ENCODE peak calls at places on chromosome 12, in six cellular contexts. X is HepG2, F is NB4, A is A549, Y is K562, K is GM12878. Q is an unnamed sample.

GRCh38 chr12:89135976-89136634 is 216.2 kb downstream of the DUSP6 start:
- DNase-seq in A (peak; percentile 22), X (no peak), K (no peak), Y (no peak), F (peak; percentile 85), Q (no peak)

GRCh38 chr12:47082963-47083621 is 3.3 kb upstream of the AMIGO2 start:
- DNase-seq in X (no peak), Y (no peak), K (no peak), F (peak; percentile 50), A (peak; percentile 95), Q (no peak)

GRCh38 chr12:113684053-113684907 is 212.6 kb upstream of the LHX5 start:
- DNase-seq in K (no peak), X (no peak), A (no peak), F (no peak), Y (no peak), Q (no peak)

GRCh38 chr12:91191516-91192111 is 9.0 kb upstream of the DCN start:
- DNase-seq in Y (no peak), X (no peak), K (no peak), A (no peak), F (no peak), Q (no peak)

GRCh38 chr12:94649349-94650142 is 811 bp downstream of the TMCC3 start:
- DNase-seq in A (peak; percentile 26), K (no peak), Y (no peak), F (peak; percentile 18), X (no peak), Q (peak; percentile 64)

GRCh38 chr12:43349863-43350262 is 202.1 kb downstream of the ADAMTS20 start:
- DNase-seq in Y (no peak), K (no peak), A (peak; percentile 7), F (peak; percentile 27), X (no peak), Q (peak; percentile 33)

GRCh38 chr12:49223590-49224369 is 34.9 kb upstream of the TUBA1A start:
- DNase-seq in K (no peak), Y (no peak), X (no peak), F (no peak), A (no peak), Q (no peak)

GRCh38 chr12:57235012-57235727 is 5.7 kb downstream of the SHMT2 start:
- DNase-seq in X (peak; percentile 63), K (no peak), A (no peak), F (no peak), Y (peak; percentile 75), Q (peak; percentile 24)

GRCh38 chr12:78759387-78759786 is 105.2 kb upstream of the SYT1 start:
- DNase-seq in Y (no peak), F (peak; percentile 9), A (peak; percentile 49), X (peak; percentile 1), K (no peak), Q (peak; percentile 75)

GRCh38 chr12:52865090-52865944 is 16.5 kb upstream of the KRT78 start:
- DNase-seq in K (no peak), Y (peak; percentile 75), F (peak; percentile 56), X (peak; percentile 56), A (peak; percentile 92), Q (peak; percentile 75)

GRCh38 chr12:6276936-6277615 is 33.4 kb upstream of the PLEKHG6 start:
- DNase-seq in F (no peak), X (no peak), K (no peak), Y (no peak), A (peak; percentile 61), Q (peak; percentile 46)

GRCh38 chr12:55142896-55143870 is 17.0 kb downstream of the OR9K2 start:
- DNase-seq in X (peak; percentile 40), K (no peak), Y (peak; percentile 55), F (peak; percentile 66), A (peak; percentile 67), Q (peak; percentile 47)

GRCh38 chr12:67508830-67509229 is 139.7 kb upstream of the DYRK2 start:
- DNase-seq in Y (no peak), X (no peak), K (no peak), A (no peak), F (no peak), Q (no peak)

GRCh38 chr12:108560321-108560721 is 652 bp downstream of the SART3 start:
- DNase-seq in A (no peak), X (peak; percentile 28), Y (no peak), F (peak; percentile 62), K (no peak), Q (peak; percentile 43)

GRCh38 chr12:42508913-42509312 is 80.6 kb downstream of the PRICKLE1 start:
- DNase-seq in Y (no peak), X (no peak), K (no peak), F (no peak), A (no peak), Q (no peak)

GRCh38 chr12:80412343-80412953 is 31.6 kb upstream of the PTPRQ start:
- DNase-seq in F (peak; percentile 63), A (peak; percentile 65), X (peak; percentile 40), Y (peak; percentile 25), K (no peak), Q (peak; percentile 56)

GRCh38 chr12:51868821-51869489 is 18.9 kb upstream of the ANKRD33 start:
- DNase-seq in A (no peak), F (peak; percentile 58), Y (peak; percentile 68), K (no peak), X (no peak), Q (no peak)

GRCh38 chr12:46430340-46430948 is 57.9 kb upstream of the SLC38A2 start:
- DNase-seq in K (peak; percentile 64), Y (peak; percentile 31), F (peak; percentile 73), X (peak; percentile 95), A (peak; percentile 93), Q (peak; percentile 97)

GRCh38 chr12:39405580-39405979 is 37.3 kb downstream of the KIF21A start:
- DNase-seq in X (no peak), Y (no peak), A (no peak), K (peak; percentile 13), F (no peak), Q (no peak)

GRCh38 chr12:71476513-71476912 is 36.9 kb downstream of the LGR5 start:
- DNase-seq in K (no peak), Y (no peak), F (no peak), A (no peak), X (no peak), Q (no peak)

GRCh38 chr12:91171475-91171874 is 11.1 kb downstream of the DCN start:
- DNase-seq in A (no peak), F (no peak), X (no peak), K (no peak), Y (no peak), Q (no peak)

GRCh38 chr12:89622115-89622514 is 86.5 kb downstream of the ATP2B1 start:
- DNase-seq in F (no peak), Y (no peak), X (no peak), A (no peak), K (no peak), Q (peak; percentile 7)

GRCh38 chr12:66195242-66195641 is 6.2 kb downstream of the IRAK3 start:
- DNase-seq in A (no peak), Y (no peak), K (no peak), X (no peak), F (no peak), Q (no peak)

GRCh38 chr12:6872073-6873048 is 742 bp downstream of the SPSB2 start:
- DNase-seq in F (peak; percentile 83), X (peak; percentile 72), K (peak; percentile 26), Y (peak; percentile 59), A (peak; percentile 81), Q (peak; percentile 82)

DNA sequence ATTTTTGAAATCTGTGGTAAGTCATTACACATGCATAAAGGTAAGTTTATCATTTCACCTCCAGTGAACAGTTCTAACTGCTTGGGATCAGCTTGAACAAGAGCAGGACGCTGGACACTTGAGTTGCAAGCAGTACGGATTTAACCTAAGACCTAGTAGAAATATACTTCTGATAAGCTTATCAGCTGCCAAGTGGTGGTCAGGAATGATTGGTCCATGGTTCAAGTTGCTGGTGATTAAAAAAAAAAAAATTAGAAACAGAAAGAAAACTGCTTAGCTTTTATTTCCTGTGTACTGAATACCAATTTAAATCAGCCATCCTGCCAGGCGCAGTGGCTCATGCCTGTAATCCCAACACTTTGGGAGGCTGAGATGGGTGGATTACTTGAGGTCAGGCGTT is 88.6 kb downstream of the AEBP2 start:
- DNase-seq in K (no peak), F (no peak), Y (no peak), A (no peak), X (no peak), Q (peak; percentile 45)
- TF ChIP-seq POLR2A in K (no peak), F (no peak), Y (no peak), A (no peak), X (no peak), Q (no peak)

GRCh38 chr12:87155616-87156015 is 873.6 kb downstream of the C12orf50 start:
- DNase-seq in Y (no peak), A (peak; percentile 32), X (no peak), F (no peak), K (no peak), Q (no peak)
- TF ChIP-seq MYC in Y (no peak), A (no peak), X (no peak), F (no peak), K (no peak), Q (no peak)

GRCh38 chr12:11540615-11541014 is 108.9 kb upstream of the ETV6 start:
- DNase-seq in K (no peak), F (no peak), X (no peak), Y (no peak), A (no peak), Q (no peak)

GRCh38 chr12:11539156-11539555 is 110.3 kb upstream of the ETV6 start:
- DNase-seq in F (no peak), Y (no peak), K (no peak), X (no peak), A (no peak), Q (no peak)

GRCh38 chr12:11534064-11534463 is 115.4 kb upstream of the ETV6 start:
- DNase-seq in Y (no peak), X (no peak), F (no peak), A (no peak), K (no peak), Q (no peak)

GRCh38 chr12:11540156-11540555 is 109.3 kb upstream of the ETV6 start:
- DNase-seq in F (no peak), A (no peak), K (no peak), Y (no peak), X (no peak), Q (no peak)

GRCh38 chr12:11535127-11535526 is 114.3 kb upstream of the ETV6 start:
- DNase-seq in F (no peak), A (no peak), K (no peak), Y (no peak), X (no peak), Q (no peak)
- TF ChIP-seq POLR2A in F (no peak), A (no peak), K (no peak), Y (no peak), X (no peak), Q (no peak)

DNA sequence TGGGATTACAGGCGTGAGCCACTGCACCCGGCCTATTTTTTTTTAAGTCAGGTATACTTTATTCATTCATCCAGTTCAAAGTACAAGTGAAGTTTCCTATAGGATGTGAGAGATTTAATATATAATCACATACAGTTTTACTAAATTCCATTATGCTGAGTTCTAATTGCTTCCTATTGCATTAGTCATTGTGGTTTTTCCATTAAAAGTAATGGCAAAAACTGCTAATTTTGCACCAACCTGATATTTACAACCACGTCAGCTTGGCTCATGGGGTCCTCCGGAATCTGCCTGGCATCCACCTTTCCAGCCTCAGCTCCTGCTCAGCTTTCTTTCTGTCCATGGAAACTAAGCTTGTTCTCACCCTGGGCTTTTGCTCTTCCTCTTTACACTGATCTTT is 67.0 kb upstream of the CSRP2 start:
- DNase-seq in K (no peak), Y (no peak), X (no peak), A (no peak), F (no peak), Q (no peak)
- TF ChIP-seq MYC in K (no peak), Y (no peak), X (no peak), A (no peak), F (no peak), Q (no peak)

GRCh38 chr12:116145451-116145850 is 132.0 kb downstream of the MED13L start:
- DNase-seq in F (no peak), K (no peak), A (no peak), Y (no peak), X (no peak), Q (no peak)
- TF ChIP-seq POLR2A in F (no peak), K (no peak), A (no peak), Y (no peak), X (no peak), Q (no peak)